ENCODE peak calls at places on chromosomes 6 and 20, in eight cellular contexts. V is GM13976; I is activated T-helper 1 cell treated with Interleukin-2 at 50 U/mL for 16 hours; T is tibial nerve; B is activated T-cell treated with anti-CD3 and anti-CD28 coated beads, Interleukin-2, amount 50 U/mL, for 4 hours; S is right atrium auricular region; C is NCI-H1105; X is CD8-positive, alpha-beta T cell. K is an unnamed sample.

GRCh38 chr6:117449549-117450439 is 24.1 kb upstream of the ROS1 start:
- DNase-seq in V (peak; percentile 35), S (no peak), I (peak; percentile 8), X (peak; percentile 43), T (peak; percentile 84), B (peak; percentile 53), C (peak; percentile 59), K (peak; percentile 27)

GRCh38 chr6:82870582-82871172 is 195.0 kb downstream of the UBE3D start:
- DNase-seq in T (no peak), X (no peak), I (no peak), S (no peak), B (no peak), C (no peak), V (no peak), K (no peak)

GRCh38 chr20:18005170-18005989 is 36.6 kb downstream of the MGME1 start:
- DNase-seq in V (peak; percentile 80), B (no peak), X (no peak), S (no peak), I (no peak), T (no peak), C (no peak), K (no peak)

GRCh38 chr6:3377536-3378397 is 79.1 kb downstream of the SLC22A23 start:
- DNase-seq in I (no peak), T (no peak), S (no peak), C (no peak), B (no peak), X (no peak), V (no peak), K (no peak)

GRCh38 chr20:21156266-21156665 is 30.4 kb downstream of the KIZ start:
- DNase-seq in T (no peak), I (no peak), X (no peak), S (no peak), C (no peak), B (no peak), V (no peak), K (no peak)

GRCh38 chr20:561437-562231 is 18.0 kb upstream of the CSNK2A1 start:
- DNase-seq in T (peak; percentile 57), S (peak; percentile 82), I (no peak), B (peak; percentile 19), X (no peak), V (peak; percentile 82), C (peak; percentile 66), K (peak; percentile 34)

GRCh38 chr6:3026811-3027626 is 27.3 kb downstream of the NQO2 start:
- DNase-seq in S (no peak), B (no peak), C (no peak), T (no peak), V (peak; percentile 88), I (peak; percentile 14), X (peak; percentile 13), K (peak; percentile 55)

GRCh38 chr6:113680351-113680750 is 176.8 kb upstream of the MARCKS start:
- DNase-seq in V (no peak), B (no peak), C (no peak), T (no peak), S (no peak), X (no peak), I (no peak), K (no peak)

GRCh38 chr6:106163966-106164877 is 78.1 kb downstream of the PRDM1 start:
- DNase-seq in X (no peak), S (peak; percentile 64), V (peak; percentile 64), C (no peak), B (peak; percentile 15), T (peak; percentile 26), I (no peak), K (peak; percentile 57)

GRCh38 chr6:108675226-108676160 is 114.8 kb downstream of the FOXO3 start:
- DNase-seq in B (no peak), X (no peak), V (no peak), C (no peak), S (no peak), I (no peak), T (no peak), K (no peak)

GRCh38 chr6:33297406-33297955 is 1.3 kb downstream of the RGL2 start:
- DNase-seq in C (no peak), X (no peak), V (peak; percentile 68), I (no peak), B (no peak), T (no peak), S (no peak), K (no peak)

GRCh38 chr6:125913864-125914351 is 42.7 kb upstream of the HINT3 start:
- DNase-seq in B (no peak), T (no peak), I (no peak), S (no peak), X (no peak), V (no peak), C (no peak), K (no peak)

GRCh38 chr20:44552950-44553908 is 29.1 kb upstream of the PKIG start:
- DNase-seq in C (no peak), B (no peak), X (no peak), S (no peak), V (no peak), I (no peak), T (no peak), K (no peak)

GRCh38 chr20:21693322-21693721 is 12.1 kb upstream of the PAX1 start:
- DNase-seq in X (no peak), V (no peak), C (peak; percentile 15), I (no peak), S (no peak), B (no peak), T (no peak), K (no peak)

GRCh38 chr6:56927538-56928453 is 27.1 kb upstream of the BEND6 start:
- DNase-seq in V (no peak), S (no peak), B (no peak), C (no peak), T (no peak), X (no peak), I (no peak), K (no peak)

GRCh38 chr20:50020283-50020682 is 37.5 kb downstream of the SNAI1 start:
- DNase-seq in T (no peak), I (no peak), B (no peak), S (no peak), V (no peak), C (no peak), X (no peak), K (no peak)

GRCh38 chr20:58995461-58996225 is 11.4 kb downstream of the CTSZ start:
- DNase-seq in C (no peak), X (no peak), I (no peak), S (no peak), V (no peak), T (no peak), B (no peak), K (no peak)